ENCODE peak calls at places on chromosome 7, in seven cellular contexts. Y, V, D, L, C, B and S are unnamed samples.

GRCh38 chr7:118245267-118246040 is 20.9 kb downstream of the ANKRD7 start:
- DNase-seq in C (no peak), L (no peak), B (no peak), V (peak), D (no peak), Y (no peak), S (no peak)

GRCh38 chr7:116198748-116199410 is 11.5 kb upstream of the TES start:
- DNase-seq in V (no peak), Y (peak), L (no peak), B (no peak), D (no peak), C (no peak), S (no peak)

GRCh38 chr7:4682621-4683042 is 537 bp downstream of the FOXK1 start:
- DNase-seq in V (no peak), B (peak), C (peak), D (no peak), L (no peak), Y (peak), S (peak)

GRCh38 chr7:101891936-101892640 is 74.7 kb downstream of the CUX1 start:
- DNase-seq in L (no peak), D (no peak), B (no peak), V (no peak), Y (no peak), C (no peak), S (no peak)

GRCh38 chr7:101985646-101986199 is 168.3 kb downstream of the CUX1 start:
- DNase-seq in B (no peak), D (no peak), C (no peak), Y (no peak), L (no peak), V (no peak), S (no peak)

GRCh38 chr7:19117081-19117869 is at the start of gene TWIST1:
- DNase-seq in B (no peak), Y (peak), L (no peak), D (no peak), V (no peak), C (no peak), S (peak)

GRCh38 chr7:22980422-22980821 is 33.5 kb downstream of the HYCC1 start:
- DNase-seq in C (no peak), D (no peak), L (no peak), B (peak), Y (peak), V (no peak), S (no peak)

GRCh38 chr7:7761974-7762769 is 43.8 kb upstream of the RPA3 start:
- DNase-seq in C (no peak), V (no peak), Y (peak), D (no peak), B (peak), L (no peak), S (no peak)

GRCh38 chr7:64951250-64951848 is 39.5 kb downstream of the ZNF117 start:
- DNase-seq in V (peak), C (peak), Y (peak), B (peak), L (peak), D (no peak), S (no peak)

GRCh38 chr7:111953611-111954010 is 252.6 kb downstream of the DOCK4 start:
- DNase-seq in L (peak), Y (no peak), C (no peak), V (peak), D (no peak), B (peak), S (no peak)

GRCh38 chr7:27303021-27303420 is 60.4 kb downstream of the EVX1 start:
- DNase-seq in V (no peak), L (no peak), C (no peak), B (no peak), D (no peak), Y (no peak), S (no peak)